ENCODE peak calls at places on chromosomes 4 and X, in eight cellular contexts. O, I, A, F, L, U, S and P are unnamed samples.

GRCh38 chr4:52833941-52834525 is 28.1 kb upstream of the RASL11B start:
- DNase-seq in I (peak; percentile 25), L (no peak), A (no peak), F (no peak), U (no peak), S (no peak), O (no peak), P (no peak)

GRCh38 chr4:139763668-139764067 is 98.0 kb downstream of the MGST2 start:
- DNase-seq in F (no peak), L (peak; percentile 25), A (no peak), S (no peak), O (no peak), I (no peak), U (peak; percentile 84), P (no peak)

GRCh38 chr4:129446074-129446473 is 350.1 kb downstream of the C4orf33 start:
- DNase-seq in F (no peak), S (no peak), A (no peak), O (no peak), U (no peak), I (no peak), L (no peak), P (no peak)

GRCh38 chr4:119652978-119653377 is 24.4 kb upstream of the PDE5A start:
- DNase-seq in S (no peak), U (no peak), O (no peak), F (no peak), I (peak; percentile 93), L (no peak), A (no peak), P (no peak)

GRCh38 chr4:143225167-143225566 is 40.5 kb downstream of the USP38 start:
- DNase-seq in F (no peak), S (no peak), I (no peak), O (no peak), L (no peak), U (no peak), A (no peak), P (no peak)

GRCh38 chr4:103098331-103098730 is 1.3 kb downstream of the BDH2 start:
- DNase-seq in U (no peak), I (peak; percentile 4), F (no peak), S (no peak), O (no peak), L (no peak), A (no peak), P (no peak)

GRCh38 chr4:56908206-56909082 is 744 bp downstream of the REST start:
- DNase-seq in U (peak; percentile 91), S (peak; percentile 83), O (peak; percentile 74), A (peak; percentile 59), F (peak; percentile 32), L (peak; percentile 86), I (peak; percentile 68), P (peak; percentile 79)

GRCh38 chr4:169440446-169440845 is 169.7 kb upstream of the SH3RF1 start:
- DNase-seq in F (no peak), O (no peak), A (no peak), I (no peak), U (no peak), L (no peak), S (no peak), P (no peak)

GRCh38 chrX:53715336-53715924 is 28.9 kb upstream of the HUWE1 start:
- DNase-seq in S (no peak), A (no peak), I (no peak), O (no peak), U (no peak), L (no peak), F (no peak), P (no peak)

GRCh38 chr4:61440306-61440705 is 240.2 kb downstream of the ADGRL3 start:
- DNase-seq in U (no peak), L (no peak), F (no peak), A (no peak), O (no peak), S (no peak), I (no peak), P (no peak)

GRCh38 chr4:55251896-55252295 is 94.1 kb upstream of the SRD5A3 start:
- DNase-seq in O (no peak), U (no peak), I (no peak), S (no peak), L (no peak), A (no peak), F (no peak), P (no peak)

GRCh38 chrX:138858946-138859345 is 147.4 kb upstream of the FGF13 start:
- DNase-seq in I (no peak), L (no peak), F (no peak), O (no peak), S (no peak), A (no peak), U (no peak), P (no peak)

GRCh38 chr4:162852642-162853041 is 314.0 kb downstream of the NAF1 start:
- DNase-seq in L (no peak), U (no peak), O (no peak), I (no peak), F (no peak), S (no peak), A (no peak), P (no peak)
- TF ChIP-seq CTCF in L (no peak), U (no peak), O (no peak), I (no peak), F (no peak), S (no peak), A (no peak), P (no peak)

GRCh38 chr4:84870398-84871163 is 95.9 kb downstream of the WDFY3 start:
- DNase-seq in F (peak; percentile 27), I (peak; percentile 76), A (no peak), L (peak; percentile 9), S (no peak), O (no peak), U (no peak), P (no peak)
- H3K4me3 ChIP-seq in F (no peak overlapping the region), I (no peak overlapping the region), A (no peak overlapping the region), L (no peak overlapping the region), S (no peak overlapping the region), O (no peak overlapping the region), U (no peak overlapping the region), P (no peak overlapping the region)

DNA sequence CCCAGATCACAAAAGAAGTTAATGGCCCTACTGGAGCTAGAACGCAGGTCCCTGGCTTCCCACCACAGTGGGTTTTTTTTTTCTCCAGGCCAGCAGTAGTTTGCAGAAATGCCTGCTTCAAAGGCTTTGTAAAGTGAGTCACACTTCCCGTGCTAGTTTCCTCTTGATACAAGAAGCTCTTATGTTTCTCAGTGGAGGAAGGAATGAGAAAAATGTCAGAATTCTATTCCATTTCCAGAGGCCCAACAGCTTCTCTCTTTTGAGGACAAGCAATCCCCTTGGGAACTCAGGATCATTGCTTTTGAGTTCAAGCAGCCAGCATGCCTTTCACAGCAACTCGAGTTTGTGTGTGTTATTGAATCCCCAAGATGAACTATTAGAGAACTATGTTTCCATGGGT is 134.3 kb downstream of the GUCY2F start:
- DNase-seq in S (no peak), U (no peak), F (no peak), A (no peak), L (no peak), O (no peak), I (peak; percentile 17), P (no peak)
- H3K4me1 ChIP-seq in S (no peaks in the 10 kb centered on the region), U (peaks cover 14% of the 10 kb centered on the region), F (no peaks in the 10 kb centered on the region), A (no peaks in the 10 kb centered on the region), L (no peaks in the 10 kb centered on the region), O (no peaks in the 10 kb centered on the region), I (no peaks in the 10 kb centered on the region), P (no peaks in the 10 kb centered on the region)

GRCh38 chr4:124710253-124710849 is 2.2 kb downstream of the ANKRD50 start:
- DNase-seq in O (no peak), A (no peak), U (peak; percentile 2), S (no peak), F (no peak), I (peak; percentile 34), L (no peak), P (no peak)

GRCh38 chr4:124710911-124711310 is 1.6 kb downstream of the ANKRD50 start:
- DNase-seq in I (no peak), O (no peak), U (no peak), A (peak; percentile 23), S (no peak), F (no peak), L (no peak), P (no peak)

GRCh38 chr4:124713213-124713592 is 671 bp upstream of the ANKRD50 start:
- DNase-seq in U (peak; percentile 72), L (peak; percentile 76), O (peak; percentile 61), A (peak; percentile 70), S (peak; percentile 51), I (peak; percentile 79), F (peak; percentile 89), P (peak; percentile 67)

GRCh38 chr4:124712417-124713212 is at the start of gene ANKRD50:
- DNase-seq in U (peak; percentile 95), L (peak; percentile 93), I (peak; percentile 94), O (peak; percentile 91), S (peak; percentile 76), F (peak; percentile 90), A (peak; percentile 90), P (peak; percentile 92)

GRCh38 chr4:124711469-124712416 is 789 bp downstream of the ANKRD50 start:
- DNase-seq in L (peak; percentile 88), F (peak; percentile 83), A (peak; percentile 75), O (no peak), S (peak; percentile 50), I (peak; percentile 79), U (peak; percentile 84), P (peak; percentile 77)
- TF ChIP-seq CTCF in L (peak; percentile 38), F (peak; percentile 34), A (no peak), O (no peak), S (no peak), I (peak; percentile 27), U (peak; percentile 29), P (no peak)

DNA sequence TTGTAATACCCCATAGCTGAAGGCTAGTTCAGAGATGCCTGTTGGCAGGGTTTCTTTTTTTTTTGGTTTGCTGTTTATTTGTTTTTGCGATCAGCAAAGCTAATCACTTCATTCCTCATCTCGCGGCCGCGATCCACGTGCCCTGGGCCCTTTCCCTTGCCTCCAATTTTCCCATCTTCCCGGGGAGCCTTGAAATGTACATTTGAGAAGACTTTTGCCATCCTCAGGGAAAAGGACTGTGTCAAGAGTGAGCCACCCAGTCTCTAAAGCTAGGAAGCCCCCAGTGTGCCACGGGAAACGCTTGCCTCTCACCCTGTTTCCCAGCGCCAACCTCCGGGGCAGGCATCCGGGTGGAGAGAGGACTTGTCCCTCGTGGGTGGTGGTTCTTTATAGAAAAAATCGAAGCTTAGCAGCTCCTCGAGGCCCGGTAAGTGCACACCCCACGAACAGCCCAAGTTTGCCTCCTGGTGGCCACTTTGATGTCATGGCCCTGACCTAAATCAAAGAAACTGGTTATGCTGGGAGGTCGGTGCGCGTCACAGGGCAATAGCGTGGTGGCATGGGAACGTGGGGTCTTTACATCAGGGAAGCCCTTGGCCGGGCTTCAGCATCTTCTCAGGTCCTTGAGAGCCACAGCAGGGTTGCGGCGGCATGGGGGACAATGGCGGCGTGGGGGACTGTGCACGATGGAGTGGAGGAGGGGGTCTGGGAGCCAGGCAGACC is 42.0 kb downstream of the MAP7D3 start:
- DNase-seq in I (peak; percentile 56), A (peak; percentile 42), L (peak; percentile 62), S (no peak), F (peak; percentile 43), O (no peak), U (peak; percentile 33), P (peak; percentile 55)
- H3K4me3 ChIP-seq in I (no peak overlapping the region), A (no peak overlapping the region), L (no peak overlapping the region), S (no peak overlapping the region), F (no peak overlapping the region), O (no peak overlapping the region), U (no peak overlapping the region), P (no peak overlapping the region)

DNA sequence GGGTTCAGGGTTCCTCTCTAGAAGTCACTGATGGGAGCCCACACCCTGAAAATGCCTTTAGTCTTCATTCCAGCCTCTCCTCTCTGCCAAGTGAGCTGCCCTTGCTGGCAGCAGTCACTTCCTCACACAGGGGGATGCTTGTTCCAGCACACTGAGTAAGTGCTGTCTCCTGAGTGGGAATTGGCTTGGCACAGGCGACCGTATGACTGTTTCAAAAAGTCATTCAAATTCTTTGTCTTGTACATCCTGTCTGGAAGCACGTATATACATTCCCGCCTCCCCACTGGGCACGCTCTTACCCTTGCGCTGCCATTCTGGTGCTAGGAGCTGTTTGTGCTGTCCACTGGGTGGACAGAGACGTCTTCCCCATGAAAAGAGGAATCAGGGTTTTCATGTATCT is 40.2 kb upstream of the CD99 start:
- DNase-seq in U (no peak), S (no peak), F (no peak), A (no peak), O (no peak), I (peak; percentile 42), L (no peak), P (no peak)
- H3K4me1 ChIP-seq in U (no peaks in the 10 kb centered on the region), S (no peaks in the 10 kb centered on the region), F (peaks cover 8% of the 10 kb centered on the region), A (no peaks in the 10 kb centered on the region), O (no peaks in the 10 kb centered on the region), I (no peaks in the 10 kb centered on the region), L (no peaks in the 10 kb centered on the region), P (peaks cover 5% of the 10 kb centered on the region)